ENCODE peak calls at places on chromosome 12, in five cellular contexts. A is sigmoid colon; I is upper lobe of right lung; U is CD4-positive, CD25-positive, alpha-beta regulatory T cell; Y is thoracic aorta. H is an unnamed sample.

GRCh38 chr12:16870845-16871244 is 264.9 kb upstream of the LMO3 start:
- DNase-seq in A (no peak), I (no peak), U (no peak), Y (no peak), H (no peak)

GRCh38 chr12:69512820-69513219 is 42.6 kb downstream of the FRS2 start:
- DNase-seq in A (no peak), I (no peak), U (no peak), Y (no peak), H (no peak)

GRCh38 chr12:67593041-67593870 is 55.3 kb upstream of the DYRK2 start:
- DNase-seq in A (no peak), I (no peak), U (no peak), Y (no peak), H (no peak)

GRCh38 chr12:76920182-76921014 is 41.6 kb upstream of the CSRP2 start:
- DNase-seq in A (no peak), I (no peak), U (no peak), Y (no peak), H (no peak)

GRCh38 chr12:20631711-20632110 is 63.4 kb upstream of the SLCO1C1 start:
- DNase-seq in A (no peak), I (no peak), U (no peak), Y (no peak), H (peak; percentile 67)

GRCh38 chr12:13223176-13223806 is 26.8 kb downstream of the EMP1 start:
- DNase-seq in A (no peak), I (no peak), U (no peak), Y (no peak), H (peak; percentile 74)

GRCh38 chr12:11344504-11344903 is 34.3 kb upstream of the PRB4 start:
- DNase-seq in A (no peak), I (no peak), U (no peak), Y (no peak), H (no peak)

GRCh38 chr12:124848621-124849380 is 14.9 kb downstream of the SCARB1 start:
- DNase-seq in A (no peak), I (no peak), U (no peak), Y (no peak), H (no peak)

GRCh38 chr12:120677765-120678473 is 9.0 kb upstream of the MLEC start:
- DNase-seq in A (no peak), I (no peak), U (no peak), Y (no peak), H (peak; percentile 91)

GRCh38 chr12:225012-225411 is 11.1 kb upstream of the SLC6A12 start:
- DNase-seq in A (no peak), I (peak; percentile 55), U (no peak), Y (no peak), H (peak; percentile 33)

GRCh38 chr12:94767971-94768370 is 117.6 kb upstream of the TMCC3 start:
- DNase-seq in A (no peak), I (no peak), U (no peak), Y (no peak), H (no peak)

GRCh38 chr12:88552672-88553079 is 27.6 kb downstream of the KITLG start:
- DNase-seq in A (no peak), I (no peak), U (no peak), Y (no peak), H (no peak)

GRCh38 chr12:11965258-11965910 is 105.4 kb upstream of the BCL2L14 start:
- DNase-seq in A (no peak), I (no peak), U (no peak), Y (no peak), H (no peak)

GRCh38 chr12:34346372-34347034 is 324.2 kb downstream of the ALG10 start:
- DNase-seq in A (no peak), I (no peak), U (no peak), Y (no peak), H (no peak)
- H3K9me3 ChIP-seq in A (no peaks in the 10 kb centered on the region), I (no peaks in the 10 kb centered on the region), U (no peaks in the 10 kb centered on the region), Y (no peaks in the 10 kb centered on the region), H (peaks cover 21% of the 10 kb centered on the region)

GRCh38 chr12:61282790-61283575 is 977.2 kb upstream of the USP15 start:
- DNase-seq in A (no peak), I (no peak), U (no peak), Y (no peak), H (no peak)
- H3K9me3 ChIP-seq in A (no peaks in the 10 kb centered on the region), I (peaks cover 13% of the 10 kb centered on the region), U (peaks cover 4% of the 10 kb centered on the region), Y (peaks cover 3% of the 10 kb centered on the region), H (peaks cover 3% of the 10 kb centered on the region)

GRCh38 chr12:34393821-34394150 is 371.5 kb downstream of the ALG10 start:
- DNase-seq in A (no peak), I (peak; percentile 40), U (no peak), Y (no peak), H (no peak)

GRCh38 chr12:34394211-34395055 is 372.1 kb downstream of the ALG10 start:
- DNase-seq in A (peak; percentile 57), I (peak; percentile 47), U (no peak), Y (no peak), H (peak; percentile 35)

GRCh38 chr12:34392741-34393085 is 370.4 kb downstream of the ALG10 start:
- DNase-seq in A (peak; percentile 47), I (no peak), U (no peak), Y (no peak), H (peak; percentile 28)

GRCh38 chr12:34391771-34392581 is 369.7 kb downstream of the ALG10 start:
- DNase-seq in A (peak; percentile 55), I (peak; percentile 46), U (no peak), Y (no peak), H (no peak)

DNA sequence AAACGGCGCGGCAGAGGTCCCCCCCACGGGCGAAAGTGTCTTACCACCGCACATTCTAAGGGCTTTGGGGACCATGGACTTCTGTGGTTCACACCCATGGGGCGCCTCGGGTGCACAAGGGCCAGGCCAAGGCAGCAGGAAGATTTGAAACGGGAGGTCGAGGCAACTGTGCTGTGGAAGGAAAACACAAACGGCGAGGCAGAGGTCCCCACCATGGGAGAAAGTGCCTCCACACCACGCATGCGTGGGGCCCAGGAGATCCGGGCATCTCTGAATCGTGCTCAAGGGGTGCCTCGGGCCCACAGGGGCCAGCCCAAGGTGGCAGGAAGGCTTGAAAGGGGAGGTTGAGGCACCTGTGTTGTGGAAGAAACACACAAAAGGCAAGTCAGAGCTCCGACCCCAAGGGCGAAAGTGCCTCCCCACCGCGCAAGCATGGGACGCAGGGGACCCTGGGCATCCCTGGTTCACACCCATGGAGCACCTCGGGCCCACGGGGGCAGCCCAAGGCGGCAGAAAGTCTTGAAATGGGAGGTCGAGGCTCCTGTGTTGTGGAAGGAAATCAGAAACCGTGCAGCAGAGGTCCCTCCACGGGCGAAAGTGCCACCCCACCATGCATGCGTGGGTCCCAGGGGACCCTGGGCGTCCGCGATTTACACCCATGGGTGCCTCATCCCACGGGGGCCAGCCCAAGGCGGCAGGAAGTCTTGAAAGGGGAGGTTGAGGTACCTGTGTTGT is 371.0 kb downstream of the ALG10 start:
- DNase-seq in A (peak; percentile 49), I (peak; percentile 54), U (no peak), Y (no peak), H (no peak)
- H3K9me3 ChIP-seq in A (no peaks in the 10 kb centered on the region), I (peaks cover 8% of the 10 kb centered on the region), U (peaks cover 2% of the 10 kb centered on the region), Y (peaks cover 5% of the 10 kb centered on the region), H (peaks cover 16% of the 10 kb centered on the region)

GRCh38 chr12:130218682-130219081 is 56.4 kb downstream of the FZD10 start:
- DNase-seq in A (no peak), I (no peak), U (no peak), Y (no peak), H (no peak)
- H3K9me3 ChIP-seq in A (no peaks in the 10 kb centered on the region), I (no peaks in the 10 kb centered on the region), U (no peaks in the 10 kb centered on the region), Y (no peaks in the 10 kb centered on the region), H (peaks cover 2% of the 10 kb centered on the region)

GRCh38 chr12:130494736-130495135 is 157.0 kb downstream of the PIWIL1 start:
- DNase-seq in A (no peak), I (peak; percentile 47), U (no peak), Y (no peak), H (peak; percentile 65)

GRCh38 chr12:130497331-130497730 is 159.6 kb downstream of the PIWIL1 start:
- DNase-seq in A (no peak), I (peak; percentile 34), U (no peak), Y (no peak), H (peak; percentile 88)

GRCh38 chr12:130493951-130494350 is 156.3 kb downstream of the PIWIL1 start:
- DNase-seq in A (no peak), I (no peak), U (no peak), Y (no peak), H (peak; percentile 91)

GRCh38 chr12:130496516-130497120 is 158.9 kb downstream of the PIWIL1 start:
- DNase-seq in A (no peak), I (peak; percentile 52), U (no peak), Y (no peak), H (peak; percentile 92)

GRCh38 chr12:130495156-130495555 is 157.5 kb downstream of the PIWIL1 start:
- DNase-seq in A (no peak), I (peak; percentile 43), U (no peak), Y (no peak), H (peak; percentile 90)
- H3K9me3 ChIP-seq in A (no peaks in the 10 kb centered on the region), I (no peaks in the 10 kb centered on the region), U (no peaks in the 10 kb centered on the region), Y (no peaks in the 10 kb centered on the region), H (peaks cover 35% of the 10 kb centered on the region)

GRCh38 chr12:123829561-123829960 is 67.5 kb downstream of the DNAH10 start:
- DNase-seq in A (no peak), I (no peak), U (no peak), Y (no peak), H (no peak)
- H3K9me3 ChIP-seq in A (no peaks in the 10 kb centered on the region), I (no peaks in the 10 kb centered on the region), U (no peaks in the 10 kb centered on the region), Y (peaks cover 4% of the 10 kb centered on the region), H (no peaks in the 10 kb centered on the region)